ENCODE peak calls at places on chromosome 3, in six cellular contexts. X is mesenchymal stem cell, P is IMR-90, D is H1, R is H9, W is trophoblast cell. G is an unnamed sample.

GRCh38 chr3:25021816-25022215 is 406.2 kb upstream of the RARB start:
- DNase-seq in X (peak; percentile 51), P (peak; percentile 16), D (no peak), R (no peak), W (peak; percentile 43), G (no peak)

GRCh38 chr3:186996356-186996755 is 66.0 kb downstream of the ST6GAL1 start:
- DNase-seq in X (no peak), P (no peak), D (no peak), R (no peak), W (no peak), G (no peak)

GRCh38 chr3:8443829-8444791 is 57.5 kb upstream of the LMCD1 start:
- DNase-seq in X (peak; percentile 100), P (peak; percentile 99), D (peak; percentile 23), R (peak; percentile 81), W (peak; percentile 94), G (peak; percentile 70)

GRCh38 chr3:168024537-168024941 is 71.2 kb downstream of the GOLIM4 start:
- DNase-seq in X (peak; percentile 93), P (peak; percentile 96), D (no peak), R (no peak), W (peak; percentile 25), G (no peak)

GRCh38 chr3:56682458-56683121 is 475 bp downstream of the TASOR start:
- DNase-seq in X (peak; percentile 85), P (peak; percentile 70), D (peak; percentile 31), R (peak; percentile 64), W (peak; percentile 77), G (peak; percentile 72)

GRCh38 chr3:100665230-100665629 is 44.1 kb upstream of the TFG start:
- DNase-seq in X (no peak), P (no peak), D (no peak), R (no peak), W (no peak), G (no peak)

GRCh38 chr3:23949784-23950183 is 4.7 kb downstream of the NR1D2 start:
- DNase-seq in X (peak; percentile 49), P (no peak), D (no peak), R (no peak), W (no peak), G (no peak)

GRCh38 chr3:123159926-123160635 is 41.7 kb upstream of the SEC22A start:
- DNase-seq in X (peak; percentile 15), P (peak; percentile 62), D (no peak), R (no peak), W (no peak), G (no peak)

GRCh38 chr3:150365132-150365604 is 42.9 kb upstream of the TSC22D2 start:
- DNase-seq in X (peak; percentile 84), P (peak; percentile 84), D (no peak), R (no peak), W (no peak), G (no peak)

GRCh38 chr3:72973031-72973723 is 23.4 kb upstream of the PPP4R2 start:
- DNase-seq in X (peak; percentile 72), P (peak; percentile 19), D (no peak), R (no peak), W (peak; percentile 81), G (no peak)

GRCh38 chr3:184058029-184058428 is 5.2 kb downstream of the HTR3C start:
- DNase-seq in X (no peak), P (peak; percentile 45), D (no peak), R (no peak), W (no peak), G (no peak)

GRCh38 chr3:195147649-195148121 is 123.3 kb downstream of the XXYLT1 start:
- DNase-seq in X (peak; percentile 88), P (peak; percentile 62), D (no peak), R (no peak), W (no peak), G (no peak)

GRCh38 chr3:195150194-195151118 is 120.5 kb downstream of the XXYLT1 start:
- DNase-seq in X (peak; percentile 83), P (peak; percentile 81), D (peak; percentile 29), R (peak; percentile 53), W (no peak), G (no peak)

GRCh38 chr3:195151402-195151801 is 119.6 kb downstream of the XXYLT1 start:
- DNase-seq in X (no peak), P (no peak), D (no peak), R (no peak), W (no peak), G (no peak)

GRCh38 chr3:195148553-195148952 is 122.4 kb downstream of the XXYLT1 start:
- DNase-seq in X (peak; percentile 52), P (peak; percentile 21), D (no peak), R (no peak), W (no peak), G (no peak)

GRCh38 chr3:195149292-195149691 is 121.7 kb downstream of the XXYLT1 start:
- DNase-seq in X (no peak), P (no peak), D (no peak), R (no peak), W (no peak), G (no peak)
- H3K4ac ChIP-seq in X (no peak overlapping the region), P (peak overlapping the region; percentile 62), D (peak overlapping the region; percentile 36), R (no peak overlapping the region), W (no peak overlapping the region), G (no peak overlapping the region)

DNA sequence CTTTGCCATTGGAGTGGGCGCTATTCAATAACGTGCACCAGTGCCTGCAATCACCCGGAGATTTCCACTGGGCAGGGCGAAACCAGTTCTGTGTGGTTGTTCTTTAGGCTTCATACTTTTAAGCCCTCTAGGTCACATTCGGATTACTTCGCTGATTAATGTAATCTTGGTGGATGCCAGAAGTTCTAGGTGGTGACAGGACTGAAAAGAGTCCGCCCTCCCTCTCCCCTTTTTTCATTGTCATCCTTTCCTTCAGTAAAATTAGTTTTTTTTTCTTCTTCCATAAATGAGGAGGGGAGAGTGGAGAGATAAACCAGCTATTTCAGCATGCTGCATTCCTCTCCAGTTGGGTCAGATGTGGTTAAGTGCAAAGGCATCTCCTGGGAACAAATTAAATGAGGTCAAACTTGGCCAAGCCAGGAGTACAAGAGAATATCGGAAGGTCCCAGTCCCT is 2.3 kb upstream of the SLC2A2 start:
- DNase-seq in X (peak; percentile 71), P (peak; percentile 90), D (no peak), R (no peak), W (peak; percentile 68), G (no peak)
- H3K9ac ChIP-seq in X (peak overlapping the region; percentile 83), P (peak overlapping the region; percentile 66), D (no peak overlapping the region), R (no peak overlapping the region), W (no peak overlapping the region), G (no peak overlapping the region)

GRCh38 chr3:14290631-14291385 is 111.6 kb upstream of the SLC6A6 start:
- DNase-seq in X (peak; percentile 30), P (no peak), D (no peak), R (no peak), W (no peak), G (no peak)

GRCh38 chr3:14289590-14290453 is 111.2 kb downstream of the LSM3 start:
- DNase-seq in X (peak; percentile 96), P (peak; percentile 96), D (no peak), R (no peak), W (peak; percentile 79), G (no peak)

GRCh38 chr3:14288833-14289451 is 110.3 kb downstream of the LSM3 start:
- DNase-seq in X (no peak), P (no peak), D (no peak), R (no peak), W (peak; percentile 24), G (no peak)

GRCh38 chr3:14286887-14287496 is 108.4 kb downstream of the LSM3 start:
- DNase-seq in X (no peak), P (no peak), D (no peak), R (no peak), W (no peak), G (no peak)

GRCh38 chr3:14288168-14288788 is 109.7 kb downstream of the LSM3 start:
- DNase-seq in X (no peak), P (no peak), D (no peak), R (no peak), W (no peak), G (no peak)
- H4K91ac ChIP-seq in X (no peak overlapping the region), P (no peak overlapping the region), D (no peak overlapping the region), R (no peak overlapping the region), W (no peak overlapping the region), G (no peak overlapping the region)

GRCh38 chr3:47010910-47011309 is 31.4 kb downstream of the NBEAL2 start:
- DNase-seq in X (no peak), P (no peak), D (no peak), R (no peak), W (no peak), G (no peak)
- H3K4ac ChIP-seq in X (no peak overlapping the region), P (no peak overlapping the region), D (no peak overlapping the region), R (no peak overlapping the region), W (no peak overlapping the region), G (no peak overlapping the region)

G was measured in neuronal stem cell.